ENCODE peak calls at places on chromosomes 1 and 21, in seven cellular contexts. K, G, Q, L, V, M and D are unnamed samples.

GRCh38 chr1:212162635-212163034 is 122.6 kb upstream of the PPP2R5A start:
- DNase-seq in Q (no peak), K (peak), V (peak), M (no peak), G (peak), L (no peak), D (peak)

GRCh38 chr1:193275773-193276172 is 89.4 kb upstream of the B3GALT2 start:
- DNase-seq in Q (no peak), K (no peak), V (no peak), M (no peak), G (no peak), L (no peak), D (no peak)

GRCh38 chr1:19772053-19772452 is 27.7 kb downstream of the TMCO4 start:
- DNase-seq in Q (no peak), L (no peak), V (no peak), K (no peak), G (no peak), M (no peak), D (no peak)

GRCh38 chr1:226829105-226829504 is 41.3 kb upstream of the PSEN2 start:
- DNase-seq in L (no peak), V (no peak), G (no peak), K (no peak), M (no peak), Q (no peak), D (no peak)

GRCh38 chr1:62809788-62810187 is 25.9 kb downstream of the ATG4C start:
- DNase-seq in L (no peak), K (no peak), G (no peak), Q (no peak), M (no peak), V (no peak), D (no peak)

GRCh38 chr21:14876464-14876863 is 188.3 kb downstream of the NRIP1 start:
- DNase-seq in Q (no peak), G (no peak), V (no peak), M (no peak), K (no peak), L (no peak), D (no peak)

GRCh38 chr1:228802386-228803221 is 67.3 kb downstream of the RHOU start:
- DNase-seq in M (no peak), Q (no peak), L (no peak), G (no peak), V (no peak), K (no peak), D (no peak)

GRCh38 chr1:201710632-201711031 is 118.3 kb upstream of the IPO9 start:
- DNase-seq in L (no peak), G (no peak), K (peak), V (no peak), Q (no peak), M (no peak), D (peak)

GRCh38 chr1:185073725-185074124 is 28.4 kb downstream of the RNF2 start:
- DNase-seq in V (no peak), M (no peak), G (no peak), L (no peak), Q (no peak), K (no peak), D (no peak)

GRCh38 chr1:153678519-153679336 is at the start of gene NPR1:
- DNase-seq in L (peak), V (no peak), M (no peak), K (no peak), Q (no peak), G (peak), D (peak)

GRCh38 chr1:160149706-160150105 is 1.7 kb upstream of the ATP1A4 start:
- DNase-seq in L (no peak), V (no peak), M (no peak), Q (no peak), G (no peak), K (no peak), D (peak)

GRCh38 chr1:65164633-65165032 is 16.6 kb downstream of the AK4 start:
- DNase-seq in L (no peak), G (no peak), Q (no peak), V (no peak), K (peak), M (no peak), D (peak)

GRCh38 chr1:228149341-228150020 is at the start of gene GJC2:
- DNase-seq in L (peak), Q (no peak), K (peak), M (no peak), G (peak), V (no peak), D (no peak)

GRCh38 chr1:157734328-157734727 is 33.8 kb upstream of the FCRL3 start:
- DNase-seq in K (no peak), Q (no peak), M (no peak), V (no peak), G (peak), L (no peak), D (no peak)

GRCh38 chr1:61922950-61923480 is 180.7 kb downstream of the PATJ start:
- DNase-seq in V (no peak), G (no peak), L (no peak), Q (no peak), K (no peak), M (no peak), D (no peak)

GRCh38 chr21:46322351-46323226 is 1.1 kb downstream of the C21orf58 start:
- DNase-seq in M (no peak), K (peak), G (no peak), L (no peak), V (no peak), Q (peak), D (peak)

GRCh38 chr1:218433744-218434143 is 88.6 kb downstream of the TGFB2 start:
- DNase-seq in K (no peak), Q (no peak), V (no peak), G (no peak), M (no peak), L (no peak), D (no peak)

GRCh38 chr1:166036092-166036491 is 130.7 kb downstream of the FAM78B start:
- DNase-seq in K (no peak), V (no peak), Q (no peak), M (no peak), G (no peak), L (no peak), D (no peak)

GRCh38 chr1:154943649-154944421 is 7.3 kb upstream of the PMVK start:
- DNase-seq in K (peak), V (no peak), G (no peak), L (peak), M (no peak), Q (peak), D (peak)

GRCh38 chr1:211715976-211716375 is 40.6 kb upstream of the NEK2 start:
- DNase-seq in L (no peak), V (no peak), M (no peak), G (no peak), K (no peak), Q (no peak), D (no peak)

GRCh38 chr1:34924759-34925555 is 4.5 kb downstream of the DLGAP3 start:
- DNase-seq in K (peak), V (peak), M (no peak), L (peak), Q (peak), G (peak), D (peak)

GRCh38 chr1:162028726-162029125 is 5.1 kb upstream of the OLFML2B start:
- DNase-seq in Q (no peak), G (no peak), L (no peak), K (peak), M (no peak), V (no peak), D (peak)

GRCh38 chr1:77831976-77832695 is 52.7 kb downstream of the MIGA1 start:
- DNase-seq in V (peak), M (no peak), K (no peak), L (no peak), Q (peak), G (no peak), D (no peak)

GRCh38 chr1:207673399-207673798 is 28.5 kb downstream of the CR1L start:
- DNase-seq in Q (no peak), V (no peak), L (no peak), M (no peak), K (peak), G (no peak), D (peak)

GRCh38 chr1:239944666-239945065 is 147.0 kb upstream of the FMN2 start:
- DNase-seq in M (no peak), G (no peak), V (no peak), Q (no peak), K (no peak), L (no peak), D (no peak)

GRCh38 chr1:2018217-2019161 is 656 bp upstream of the GABRD start:
- DNase-seq in K (no peak), L (no peak), Q (no peak), V (no peak), G (no peak), M (no peak), D (no peak)

DNA sequence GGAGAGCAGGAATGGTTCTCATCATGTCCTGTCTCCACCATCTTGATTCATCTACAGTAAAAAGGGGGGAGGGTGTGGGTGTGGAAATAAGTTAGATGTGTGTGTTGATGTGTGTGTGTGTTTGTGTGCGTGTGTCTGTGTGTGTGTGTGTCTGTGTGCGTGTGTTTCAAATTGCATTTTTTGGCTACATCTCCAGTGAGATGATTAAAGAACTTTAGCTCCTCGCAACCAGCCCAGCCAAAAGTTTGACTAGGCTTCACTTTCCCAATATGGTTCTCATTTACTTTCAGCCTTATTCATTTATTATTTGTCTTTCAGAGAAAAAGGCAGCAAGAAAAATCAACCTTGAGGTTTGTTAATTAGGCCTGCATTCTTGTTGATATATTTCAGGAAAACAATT is 14.7 kb upstream of the HAO2 start:
- DNase-seq in K (no peak), L (no peak), G (no peak), M (no peak), V (no peak), Q (no peak), D (no peak)
- TF ChIP-seq CTCF in K (no peak), L (no peak), G (no peak), M (no peak), V (no peak), Q (no peak), D (no peak)

DNA sequence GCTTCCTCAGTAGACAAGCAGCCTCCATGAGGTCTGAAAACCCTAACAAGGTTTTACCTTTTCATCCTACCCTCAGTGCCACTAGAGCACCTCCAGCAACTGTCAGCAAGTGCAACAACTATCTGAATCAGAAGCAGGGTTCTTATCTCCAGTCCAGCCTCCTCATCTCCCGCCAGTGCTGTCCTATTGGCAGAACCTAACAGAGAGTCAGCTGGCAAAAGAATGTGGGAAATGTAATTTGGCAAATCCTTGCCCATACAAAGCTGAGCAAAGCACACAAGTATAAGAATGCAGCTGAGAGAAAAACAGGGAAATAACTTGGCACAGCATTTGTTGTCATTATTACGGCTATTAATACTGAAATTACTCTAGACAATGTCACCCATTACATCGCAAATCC is 124.2 kb downstream of the ATP6V1G3 start:
- DNase-seq in K (no peak), M (no peak), Q (no peak), V (no peak), L (no peak), G (no peak), D (no peak)
- H3K4me3 ChIP-seq in K (no peak), M (no peak), Q (no peak), V (no peak), L (no peak), G (no peak), D (no peak)

GRCh38 chr1:150182233-150182632 is 32.5 kb downstream of the PLEKHO1 start:
- DNase-seq in V (no peak), G (no peak), L (no peak), M (no peak), K (no peak), Q (no peak), D (no peak)

GRCh38 chr1:150192012-150192411 is 42.3 kb downstream of the PLEKHO1 start:
- DNase-seq in L (no peak), G (peak), K (peak), M (no peak), V (no peak), Q (peak), D (peak)

GRCh38 chr1:150187560-150187931 is 37.8 kb downstream of the PLEKHO1 start:
- DNase-seq in V (no peak), L (no peak), M (no peak), G (no peak), Q (no peak), K (no peak), D (no peak)

GRCh38 chr1:150185481-150185880 is 35.8 kb downstream of the PLEKHO1 start:
- DNase-seq in K (no peak), V (no peak), L (no peak), M (no peak), G (no peak), Q (no peak), D (no peak)

GRCh38 chr1:150186789-150187559 is 37.3 kb downstream of the PLEKHO1 start:
- DNase-seq in V (no peak), Q (peak), K (peak), G (no peak), M (no peak), L (no peak), D (peak)
- TF ChIP-seq CTCF in V (peak), Q (peak), K (peak), G (peak), M (peak), L (peak), D (peak)

GRCh38 chr1:9910425-9911178 is 533 bp upstream of the CTNNBIP1 start:
- DNase-seq in M (peak), G (peak), L (peak), V (peak), K (peak), Q (peak), D (peak)

GRCh38 chr1:9909222-9910046 is 635 bp downstream of the CTNNBIP1 start:
- DNase-seq in L (peak), M (no peak), K (peak), Q (peak), G (peak), V (no peak), D (peak)

GRCh38 chr1:9907441-9907840 is 2.6 kb downstream of the CTNNBIP1 start:
- DNase-seq in L (no peak), Q (no peak), M (no peak), K (no peak), V (no peak), G (no peak), D (no peak)

GRCh38 chr1:9910080-9910424 is at the start of gene CTNNBIP1:
- DNase-seq in Q (no peak), V (no peak), G (no peak), M (no peak), K (no peak), L (no peak), D (no peak)

GRCh38 chr1:9908846-9909221 is 1.2 kb downstream of the CTNNBIP1 start:
- DNase-seq in G (no peak), V (no peak), Q (peak), K (no peak), M (no peak), L (no peak), D (no peak)
- H3K4me3 ChIP-seq in G (peak), V (peak), Q (peak), K (peak), M (peak), L (peak), D (peak)

DNA sequence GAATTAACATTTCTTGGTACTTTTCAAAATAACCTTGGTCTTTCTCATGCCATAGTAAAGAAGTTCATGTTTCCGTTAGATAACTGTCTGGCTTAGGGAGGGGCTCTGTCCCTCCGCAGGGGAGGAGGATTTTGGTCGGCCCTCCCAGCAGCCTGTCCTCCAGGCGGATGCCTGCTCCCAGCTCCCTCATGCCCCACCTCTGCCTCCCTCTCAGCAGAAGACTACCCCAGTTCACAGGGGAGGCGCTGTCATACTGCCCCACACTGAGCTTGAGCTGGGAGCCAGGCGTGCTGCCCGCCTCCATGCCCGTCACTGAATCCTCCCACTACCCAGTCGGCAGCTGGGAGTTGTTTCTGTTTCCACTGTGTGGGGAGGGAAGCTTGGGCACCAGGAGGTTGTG is 127.3 kb downstream of the CAMTA1 start:
- DNase-seq in Q (no peak), M (no peak), K (no peak), G (no peak), L (no peak), V (no peak), D (no peak)
- TF ChIP-seq CTCF in Q (no peak), M (no peak), K (no peak), G (no peak), L (no peak), V (no peak), D (no peak)

GRCh38 chr1:15381805-15382204 is 27.9 kb upstream of the EFHD2 start:
- DNase-seq in G (no peak), L (no peak), K (no peak), Q (no peak), V (no peak), M (no peak), D (no peak)
- H3K4me3 ChIP-seq in G (no peak), L (no peak), K (no peak), Q (no peak), V (no peak), M (no peak), D (no peak)